ENCODE peak calls at places on chromosomes 2 and 18, in six cellular contexts. N is ovary, W is fibroblast of lung, M is AG04450, Y is astrocyte, J is thoracic aorta. D is an unnamed sample.

GRCh38 chr2:54599914-54600313 is 123.5 kb upstream of the EML6 start:
- DNase-seq in N (no peak), W (peak; percentile 31), M (no peak), Y (no peak), J (no peak), D (no peak)

GRCh38 chr18:37710731-37711130 is 145.1 kb upstream of the CELF4 start:
- DNase-seq in N (no peak), W (no peak), M (no peak), Y (no peak), J (no peak), D (no peak)

GRCh38 chr2:107717666-107718065 is 109.0 kb upstream of the RGPD4 start:
- DNase-seq in N (no peak), W (no peak), M (no peak), Y (no peak), J (no peak), D (peak; percentile 31)

GRCh38 chr2:128405467-128405900 is 86.8 kb upstream of the HS6ST1 start:
- DNase-seq in N (no peak), W (no peak), M (no peak), Y (no peak), J (no peak), D (no peak)

GRCh38 chr2:29405707-29406106 is 290.5 kb downstream of the CLIP4 start:
- DNase-seq in N (no peak), W (no peak), M (no peak), Y (no peak), J (no peak), D (no peak)

GRCh38 chr2:128187032-128187654 is 96.1 kb downstream of the UGGT1 start:
- DNase-seq in N (no peak), W (peak; percentile 82), M (no peak), Y (peak; percentile 78), J (no peak), D (no peak)

GRCh38 chr2:227462972-227463931 is 8.7 kb upstream of the AGFG1 start:
- DNase-seq in N (no peak), W (no peak), M (no peak), Y (no peak), J (no peak), D (no peak)

GRCh38 chr2:69514406-69514805 is 77.2 kb upstream of the NFU1 start:
- DNase-seq in N (peak; percentile 31), W (peak; percentile 90), M (peak; percentile 83), Y (peak; percentile 83), J (no peak), D (peak; percentile 60)

GRCh38 chr2:168346725-168347477 is 99.5 kb upstream of the STK39 start:
- DNase-seq in N (peak; percentile 64), W (peak; percentile 74), M (peak; percentile 20), Y (peak; percentile 12), J (no peak), D (peak; percentile 69)

GRCh38 chr2:112181571-112182290 is 43.5 kb downstream of the FBLN7 start:
- DNase-seq in N (no peak), W (no peak), M (no peak), Y (no peak), J (no peak), D (peak; percentile 64)

GRCh38 chr2:7180641-7181370 is 263.6 kb downstream of the RNF144A start:
- DNase-seq in N (no peak), W (no peak), M (no peak), Y (peak; percentile 78), J (no peak), D (no peak)

GRCh38 chr2:135256531-135257258 is 204.6 kb downstream of the RAB3GAP1 start:
- DNase-seq in N (no peak), W (peak; percentile 71), M (no peak), Y (peak; percentile 25), J (no peak), D (no peak)

GRCh38 chr18:78642561-78643398 is 336.8 kb upstream of the SALL3 start:
- DNase-seq in N (no peak), W (no peak), M (no peak), Y (no peak), J (no peak), D (no peak)

GRCh38 chr2:233267516-233268245 is 16.2 kb downstream of the ATG16L1 start:
- DNase-seq in N (no peak), W (no peak), M (no peak), Y (no peak), J (no peak), D (no peak)

GRCh38 chr2:1088192-1088860 is 137.7 kb downstream of the SNTG2 start:
- DNase-seq in N (no peak), W (peak; percentile 9), M (no peak), Y (no peak), J (no peak), D (no peak)

GRCh38 chr2:201546576-201546975 is 95.0 kb downstream of the STRADB start:
- DNase-seq in N (no peak), W (peak; percentile 22), M (peak; percentile 6), Y (no peak), J (no peak), D (no peak)

GRCh38 chr2:52474091-52474490 is 1293.5 kb upstream of the CHAC2 start:
- DNase-seq in N (no peak), W (no peak), M (no peak), Y (no peak), J (no peak), D (no peak)

GRCh38 chr2:68319397-68320117 is at the start of gene CNRIP1:
- DNase-seq in N (peak; percentile 88), W (peak; percentile 85), M (peak; percentile 48), Y (peak; percentile 69), J (peak; percentile 34), D (peak; percentile 58)

GRCh38 chr2:74043345-74044329 is 58.9 kb downstream of the TET3 start:
- DNase-seq in N (no peak), W (no peak), M (no peak), Y (no peak), J (no peak), D (no peak)

GRCh38 chr2:30663321-30663720 is 143.9 kb downstream of the CAPN13 start:
- DNase-seq in N (no peak), W (no peak), M (no peak), Y (no peak), J (no peak), D (peak; percentile 4)

GRCh38 chr2:112740522-112740921 is 19.7 kb downstream of the NT5DC4 start:
- DNase-seq in N (no peak), W (no peak), M (no peak), Y (no peak), J (no peak), D (no peak)

GRCh38 chr2:184006998-184007397 is 591.3 kb upstream of the ZNF804A start:
- DNase-seq in N (no peak), W (no peak), M (no peak), Y (no peak), J (no peak), D (no peak)

GRCh38 chr2:168767258-168767657 is 35.2 kb upstream of the NOSTRIN start:
- DNase-seq in N (no peak), W (no peak), M (no peak), Y (peak; percentile 12), J (no peak), D (no peak)

GRCh38 chr18:45521151-45521550 is 94.1 kb upstream of the SLC14A2 start:
- DNase-seq in N (no peak), W (peak; percentile 86), M (no peak), Y (peak; percentile 94), J (no peak), D (no peak)

GRCh38 chr2:202069189-202070050 is 3.6 kb upstream of the KIAA2012 start:
- DNase-seq in N (no peak), W (no peak), M (no peak), Y (no peak), J (no peak), D (no peak)

GRCh38 chr2:18585526-18585925 is 3.8 kb downstream of the NT5C1B start:
- DNase-seq in N (no peak), W (no peak), M (no peak), Y (peak; percentile 6), J (no peak), D (no peak)

GRCh38 chr2:133171396-133172004 is 396.8 kb downstream of the NCKAP5 start:
- DNase-seq in N (no peak), W (peak; percentile 79), M (peak; percentile 43), Y (peak; percentile 42), J (no peak), D (no peak)

GRCh38 chr2:112891333-112891950 is 19.5 kb upstream of the IL37 start:
- DNase-seq in N (no peak), W (no peak), M (no peak), Y (no peak), J (no peak), D (no peak)

GRCh38 chr2:100857915-100858314 is 38.0 kb downstream of the NPAS2 start:
- DNase-seq in N (no peak), W (peak; percentile 95), M (peak; percentile 62), Y (peak; percentile 49), J (no peak), D (no peak)
- H3K27ac ChIP-seq in N (no peak overlapping the region), W (peak overlapping the region; percentile 57), M (peak overlapping the region; percentile 95), Y (peak overlapping the region; percentile 38), J (no peak overlapping the region), D (no peak overlapping the region)

DNA sequence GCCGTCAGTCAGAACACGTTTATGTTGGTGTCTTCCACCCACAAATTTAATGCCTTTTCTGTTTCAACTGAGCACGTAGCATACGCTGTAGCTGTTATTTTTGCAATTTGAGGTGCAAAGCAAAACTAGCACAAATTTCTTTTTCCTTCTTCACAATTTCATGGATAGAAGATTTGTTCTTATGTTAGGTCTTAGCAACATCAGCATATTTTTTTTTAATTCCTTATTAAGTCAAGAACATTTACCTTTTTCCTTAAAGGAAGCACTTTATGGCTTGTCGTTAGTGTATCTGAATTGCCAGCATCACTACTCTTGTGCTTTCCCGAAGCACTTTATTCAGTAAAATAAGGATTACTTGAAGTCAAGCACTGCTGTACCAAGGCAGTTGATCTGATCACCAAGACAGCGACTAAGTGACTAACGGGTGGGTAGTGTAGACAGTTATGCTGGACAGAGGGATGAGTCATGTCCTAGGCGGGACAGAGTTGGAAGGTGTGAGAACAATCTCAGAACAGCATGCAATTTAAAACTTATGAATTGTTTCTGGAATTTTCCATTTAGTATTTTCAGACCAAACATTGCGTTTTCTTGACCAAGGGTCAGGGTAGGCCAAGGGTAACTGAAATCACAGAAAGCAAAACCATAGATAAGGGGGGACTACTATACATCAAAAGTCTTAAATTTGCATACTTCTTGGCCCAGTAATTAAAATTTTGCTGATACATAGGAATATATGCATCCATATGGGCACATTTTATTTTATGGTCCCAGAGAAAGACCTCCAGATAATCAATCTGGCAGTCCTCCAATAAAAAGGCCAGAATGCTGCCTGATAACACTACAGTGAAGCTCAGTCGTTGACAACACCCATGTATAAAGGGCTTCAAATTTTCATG is 13.4 kb downstream of the BABAM2 start:
- DNase-seq in N (no peak), W (peak; percentile 62), M (no peak), Y (peak; percentile 77), J (no peak), D (no peak)
- H3K27ac ChIP-seq in N (no peak overlapping the region), W (no peak overlapping the region), M (no peak overlapping the region), Y (no peak overlapping the region), J (no peak overlapping the region), D (no peak overlapping the region)

GRCh38 chr2:142974288-142975024 is 97.0 kb downstream of the KYNU start:
- DNase-seq in N (no peak), W (peak; percentile 37), M (no peak), Y (peak; percentile 44), J (no peak), D (peak; percentile 40)
- H3K27ac ChIP-seq in N (no peak overlapping the region), W (no peak overlapping the region), M (peak overlapping the region; percentile 25), Y (peak overlapping the region; percentile 29), J (no peak overlapping the region), D (peak overlapping the region; percentile 97)

DNA sequence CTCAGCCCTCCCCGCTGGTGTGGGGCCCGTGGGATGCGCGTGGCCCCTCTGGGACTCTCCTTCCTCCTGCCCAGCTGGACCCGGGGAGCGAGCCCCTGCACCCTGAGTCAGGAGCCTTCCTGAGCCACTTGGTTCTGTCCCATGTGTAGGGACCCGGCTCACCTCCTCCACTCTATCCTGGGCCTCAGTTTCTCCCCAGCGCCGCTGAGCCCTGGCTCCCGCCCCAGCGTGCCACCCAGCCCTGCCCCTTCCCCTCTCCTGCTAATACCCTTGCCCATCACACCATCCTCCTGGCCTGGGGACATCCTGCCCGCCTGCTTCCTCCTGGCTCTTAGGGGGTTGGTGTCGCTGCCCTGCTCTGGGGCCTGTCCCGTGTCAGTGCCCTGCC is 24.8 kb downstream of the GPC1 start:
- DNase-seq in N (no peak), W (no peak), M (no peak), Y (no peak), J (no peak), D (no peak)
- H3K27ac ChIP-seq in N (no peak overlapping the region), W (no peak overlapping the region), M (no peak overlapping the region), Y (no peak overlapping the region), J (no peak overlapping the region), D (no peak overlapping the region)

D was measured in H9.